ENCODE peak calls at places on chromosomes 7 and 10, in eight cellular contexts. X is WERI-Rb-1; G is endodermal cell; F is A549; Q is fibroblast of the aortic adventitia; Y is kidney; L is CD4-positive, alpha-beta T cell; N is esophagus squamous epithelium. S is an unnamed sample.

GRCh38 chr10:77989081-77989724 is 40.1 kb downstream of the POLR3A start:
- DNase-seq in X (peak; percentile 91), G (no peak), F (no peak), Q (peak; percentile 22), Y (no peak), L (no peak), N (no peak), S (no peak)

GRCh38 chr10:104128214-104128613 is 6.2 kb downstream of the SFR1 start:
- DNase-seq in X (no peak), G (no peak), F (no peak), Q (peak; percentile 37), Y (no peak), L (no peak), N (no peak), S (no peak)

GRCh38 chr7:139680676-139681462 is 96.9 kb downstream of the HIPK2 start:
- DNase-seq in X (no peak), G (no peak), F (peak; percentile 88), Q (peak; percentile 96), Y (peak; percentile 86), L (no peak), N (no peak), S (peak; percentile 85)

GRCh38 chr10:97590748-97591139 is 1.2 kb downstream of the C10orf62 start:
- DNase-seq in X (no peak), G (no peak), F (no peak), Q (no peak), Y (no peak), L (no peak), N (no peak), S (no peak)

GRCh38 chr7:54615545-54615944 is 73.4 kb downstream of the VSTM2A start:
- DNase-seq in X (no peak), G (no peak), F (no peak), Q (peak; percentile 13), Y (no peak), L (no peak), N (no peak), S (peak; percentile 85)

GRCh38 chr7:150973571-150974451 is 4.3 kb downstream of the KCNH2 start:
- DNase-seq in X (no peak), G (no peak), F (no peak), Q (no peak), Y (no peak), L (peak; percentile 39), N (no peak), S (no peak)

GRCh38 chr10:17196045-17196444 is 5.4 kb downstream of the TRDMT1 start:
- DNase-seq in X (no peak), G (no peak), F (no peak), Q (peak; percentile 74), Y (no peak), L (no peak), N (no peak), S (no peak)

GRCh38 chr7:83987764-83988163 is 206.8 kb downstream of the SEMA3A start:
- DNase-seq in X (no peak), G (no peak), F (no peak), Q (no peak), Y (no peak), L (no peak), N (no peak), S (no peak)

GRCh38 chr10:33009244-33010131 is 51.5 kb upstream of the ITGB1 start:
- DNase-seq in X (no peak), G (no peak), F (no peak), Q (no peak), Y (no peak), L (no peak), N (no peak), S (no peak)

GRCh38 chr10:124667425-124668130 is 76.6 kb downstream of the FAM53B start:
- DNase-seq in X (no peak), G (no peak), F (no peak), Q (no peak), Y (no peak), L (no peak), N (no peak), S (no peak)

GRCh38 chr10:5527332-5528200 is 2.8 kb downstream of the CALML3 start:
- DNase-seq in X (no peak), G (peak; percentile 42), F (no peak), Q (no peak), Y (no peak), L (no peak), N (no peak), S (no peak)

GRCh38 chr10:114754445-114755320 is 66.9 kb upstream of the FHIP2A start:
- DNase-seq in X (no peak), G (no peak), F (no peak), Q (peak; percentile 58), Y (no peak), L (no peak), N (no peak), S (peak; percentile 25)

GRCh38 chr7:38102486-38102885 is 75.6 kb upstream of the STARD3NL start:
- DNase-seq in X (no peak), G (no peak), F (no peak), Q (peak; percentile 90), Y (no peak), L (no peak), N (no peak), S (no peak)

GRCh38 chr10:107336061-107336460 is 171.6 kb upstream of the SORCS1 start:
- DNase-seq in X (no peak), G (peak; percentile 50), F (no peak), Q (no peak), Y (no peak), L (no peak), N (no peak), S (no peak)

GRCh38 chr10:98423691-98424120 is 8.7 kb upstream of the PYROXD2 start:
- DNase-seq in X (peak; percentile 77), G (peak; percentile 91), F (peak; percentile 31), Q (no peak), Y (no peak), L (no peak), N (no peak), S (no peak)

GRCh38 chr7:45145881-45146280 is 11.7 kb upstream of the RAMP3 start:
- DNase-seq in X (no peak), G (peak; percentile 22), F (no peak), Q (no peak), Y (no peak), L (no peak), N (no peak), S (no peak)

GRCh38 chr7:102318482-102318971 is 31.9 kb downstream of the SH2B2 start:
- DNase-seq in X (no peak), G (peak; percentile 67), F (peak; percentile 49), Q (peak; percentile 2), Y (peak; percentile 89), L (no peak), N (no peak), S (peak; percentile 72)

GRCh38 chr10:51100221-51100620 is 25.9 kb downstream of the PRKG1 start:
- DNase-seq in X (no peak), G (no peak), F (no peak), Q (no peak), Y (no peak), L (no peak), N (no peak), S (no peak)

GRCh38 chr7:19932549-19933249 is 159.3 kb upstream of the TMEM196 start:
- DNase-seq in X (peak; percentile 62), G (no peak), F (no peak), Q (no peak), Y (no peak), L (no peak), N (no peak), S (no peak)

GRCh38 chr10:131267814-131268095 is 43.8 kb downstream of the TCERG1L start:
- DNase-seq in X (no peak), G (peak; percentile 19), F (no peak), Q (no peak), Y (no peak), L (no peak), N (no peak), S (no peak)

DNA sequence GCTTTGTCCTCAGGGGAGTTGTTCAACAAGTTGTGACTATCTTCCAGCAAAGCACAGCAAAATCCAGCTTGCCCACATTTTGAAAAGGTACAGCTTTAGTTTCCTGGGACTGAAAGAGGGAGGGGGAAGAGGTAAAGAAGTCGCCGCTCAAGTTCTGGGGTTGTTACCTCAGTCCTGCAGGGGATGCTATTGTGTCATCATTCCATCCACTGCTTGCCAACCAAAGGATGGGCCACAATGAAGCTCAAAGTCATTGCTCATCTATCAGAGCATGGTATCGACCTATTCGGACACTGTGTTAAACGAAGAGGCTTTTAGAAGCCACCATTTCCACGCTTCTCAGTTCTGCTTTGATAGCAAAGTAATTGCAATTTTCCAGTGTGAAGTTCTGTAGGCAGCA is 34.3 kb downstream of the NPY start:
- DNase-seq in X (peak; percentile 44), G (peak; percentile 77), F (peak; percentile 31), Q (no peak), Y (no peak), L (no peak), N (no peak), S (peak; percentile 24)
- TF ChIP-seq CTCF in X (peak; percentile 97), G (peak; percentile 85), F (peak; percentile 18), Q (no peak), Y (peak; percentile 5), L (no peak), N (no peak), S (no peak)

DNA sequence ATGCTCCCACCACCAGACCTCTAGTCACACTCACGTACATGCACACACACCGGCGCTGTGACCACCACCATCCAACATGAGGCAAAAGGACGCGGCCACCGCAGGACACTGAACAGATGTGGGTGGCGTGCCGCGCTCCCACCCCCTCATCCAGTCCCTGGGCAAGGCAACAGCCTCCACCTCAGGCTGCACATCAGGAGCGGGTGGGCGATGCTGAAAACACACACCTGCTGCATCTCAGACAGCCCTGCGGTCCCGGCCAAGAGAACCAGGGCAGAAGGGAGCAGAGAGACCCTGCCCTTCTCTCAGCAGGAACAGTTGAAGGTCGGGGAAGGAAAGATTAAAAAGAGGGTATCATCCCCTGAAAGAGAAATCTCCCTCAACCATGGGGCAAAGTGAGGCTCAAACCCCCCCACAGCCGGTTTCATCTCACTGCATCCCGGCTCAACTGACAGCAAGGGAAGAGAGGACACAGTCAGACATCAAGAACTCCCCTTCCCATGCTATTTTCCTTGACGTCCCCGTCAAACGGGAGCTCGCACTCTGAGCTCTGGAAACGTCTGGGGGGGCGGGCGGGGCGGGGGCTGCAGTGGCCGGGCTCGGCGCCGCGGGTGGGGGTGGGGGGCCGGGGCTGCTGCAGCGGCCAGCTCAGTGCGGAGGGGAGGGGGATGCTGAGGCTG is 1.1 kb downstream of the CAMK2G start:
- DNase-seq in X (no peak), G (peak; percentile 61), F (no peak), Q (no peak), Y (no peak), L (no peak), N (no peak), S (no peak)
- TF ChIP-seq CTCF in X (no peak), G (no peak), F (no peak), Q (no peak), Y (no peak), L (no peak), N (no peak), S (no peak)

GRCh38 chr10:11930342-11930978 is 107.3 kb downstream of the PROSER2 start:
- DNase-seq in X (no peak), G (no peak), F (no peak), Q (no peak), Y (no peak), L (no peak), N (no peak), S (no peak)
- TF ChIP-seq CTCF in X (no peak), G (no peak), F (no peak), Q (no peak), Y (no peak), L (no peak), N (no peak), S (no peak)

DNA sequence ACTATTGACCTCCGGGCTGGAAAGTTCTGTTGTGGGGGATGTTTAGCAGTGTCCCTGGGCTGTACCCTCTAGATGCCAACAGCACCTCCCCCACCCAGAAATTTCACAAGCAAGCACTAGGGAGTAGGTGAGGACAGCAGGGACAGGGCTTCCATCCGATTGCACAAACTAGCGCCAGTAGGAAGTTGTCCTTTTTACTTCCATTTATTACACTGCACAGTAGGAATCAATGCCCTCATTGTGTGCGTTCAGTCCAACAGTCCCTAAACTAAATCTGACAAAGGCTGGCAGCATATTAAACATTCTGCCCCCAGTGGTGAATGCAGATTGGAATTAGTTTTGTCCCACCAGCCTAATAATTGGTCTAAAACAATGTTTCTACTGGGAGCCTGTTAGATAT is 6.4 kb upstream of the SOSTDC1 start:
- DNase-seq in X (no peak), G (no peak), F (no peak), Q (no peak), Y (no peak), L (no peak), N (no peak), S (no peak)
- TF ChIP-seq CTCF in X (no peak), G (no peak), F (no peak), Q (no peak), Y (no peak), L (no peak), N (no peak), S (no peak)

S was measured in RWPE1.